ENCODE peak calls at places on chromosome 1, in four cellular contexts. E is breast epithelium, R is GM13976, C is GM12865. W is an unnamed sample.

GRCh38 chr1:217425528-217425927 is 205.4 kb downstream of the GPATCH2 start:
- DNase-seq in R (no peak), C (no peak), E (no peak), W (no peak)

GRCh38 chr1:92623187-92623778 is 136.6 kb upstream of the GFI1 start:
- DNase-seq in E (no peak), C (peak), R (no peak), W (no peak)

GRCh38 chr1:107047602-107048001 is 8.9 kb upstream of the PRMT6 start:
- DNase-seq in R (no peak), E (no peak), C (no peak), W (no peak)

GRCh38 chr1:64470670-64471217 is 815 bp downstream of the CACHD1 start:
- DNase-seq in C (peak), E (no peak), R (peak), W (peak)

GRCh38 chr1:150151291-150152181 is 1.8 kb downstream of the PLEKHO1 start:
- DNase-seq in C (peak), E (no peak), R (peak), W (no peak)

GRCh38 chr1:244836135-244836521 is 670 bp downstream of the COX20 start:
- DNase-seq in R (no peak), E (no peak), C (peak), W (peak)

GRCh38 chr1:60833173-60833572 is 249.2 kb upstream of the NFIA start:
- DNase-seq in E (no peak), C (no peak), R (no peak), W (peak)

GRCh38 chr1:214440219-214440965 is 111.0 kb downstream of the PTPN14 start:
- DNase-seq in R (no peak), E (no peak), C (no peak), W (no peak)

GRCh38 chr1:228415853-228416216 is 826 bp downstream of the TRIM17 start:
- DNase-seq in E (no peak), C (no peak), R (peak), W (no peak)

GRCh38 chr1:234726359-234726836 is 116.4 kb upstream of the IRF2BP2 start:
- DNase-seq in R (no peak), E (no peak), C (no peak), W (no peak)

GRCh38 chr1:47137178-47137577 is at the start of gene CYP4A22:
- DNase-seq in C (no peak), R (no peak), E (no peak), W (no peak)

GRCh38 chr1:99756598-99756997 is 9.8 kb downstream of the FRRS1 start:
- DNase-seq in R (no peak), E (no peak), C (no peak), W (no peak)

GRCh38 chr1:161193561-161194235 is 5.2 kb downstream of the ADAMTS4 start:
- DNase-seq in E (no peak), C (no peak), R (no peak), W (peak)
- TF ChIP-seq CTCF in E (no peak), C (no peak), R (no peak), W (peak)

DNA sequence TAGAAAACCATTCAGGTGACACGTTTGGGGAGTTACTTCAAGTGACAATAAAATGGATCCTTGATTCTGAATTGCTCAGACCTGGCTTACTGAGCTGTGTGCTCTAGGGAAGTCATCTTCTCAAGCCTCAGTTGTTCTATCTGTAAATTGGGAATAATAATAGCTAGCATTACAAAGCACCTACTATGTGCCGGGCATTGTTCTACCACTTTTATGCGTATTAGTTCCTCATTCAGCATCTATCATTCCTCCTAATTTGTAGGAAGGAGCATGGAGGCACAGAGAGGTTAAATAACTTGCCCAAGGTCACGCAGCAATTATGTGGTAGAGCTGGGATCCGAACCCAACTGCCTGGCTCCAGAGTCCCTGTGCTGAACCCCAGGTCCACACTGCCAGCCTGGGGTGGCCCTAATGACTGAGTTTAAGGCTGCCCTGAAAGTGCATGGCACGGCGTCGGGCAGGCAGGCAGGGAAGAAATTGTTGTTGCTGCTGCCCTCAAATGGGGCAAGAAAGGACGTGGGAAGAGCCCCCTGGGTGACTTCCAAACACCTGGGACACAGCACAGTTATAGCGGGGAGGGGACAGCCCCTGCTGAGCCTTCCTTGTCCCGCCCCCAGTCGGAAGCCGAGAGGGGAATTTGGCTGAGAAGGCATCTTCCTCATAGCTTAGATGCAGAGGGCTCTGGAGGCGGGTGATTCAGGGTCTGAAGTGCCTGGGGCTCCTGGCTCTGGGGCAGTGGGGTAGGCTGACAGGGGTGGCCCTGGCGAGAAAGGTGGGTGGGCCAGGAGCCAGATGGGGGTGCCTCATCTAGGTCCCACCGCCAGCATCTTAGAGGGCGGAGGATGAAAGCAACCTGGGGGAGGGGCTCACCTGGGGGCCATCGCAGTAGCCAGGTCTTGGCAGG is 86.5 kb upstream of the IFFO2 start:
- DNase-seq in C (no peak), E (peak), R (peak), W (peak)
- TF ChIP-seq CTCF in C (no peak), E (no peak), R (no peak), W (no peak)

GRCh38 chr1:87501738-87502137 is 173.1 kb downstream of the LMO4 start:
- DNase-seq in R (no peak), C (no peak), E (no peak), W (no peak)
- TF ChIP-seq CTCF in R (no peak), C (no peak), E (no peak), W (no peak)

DNA sequence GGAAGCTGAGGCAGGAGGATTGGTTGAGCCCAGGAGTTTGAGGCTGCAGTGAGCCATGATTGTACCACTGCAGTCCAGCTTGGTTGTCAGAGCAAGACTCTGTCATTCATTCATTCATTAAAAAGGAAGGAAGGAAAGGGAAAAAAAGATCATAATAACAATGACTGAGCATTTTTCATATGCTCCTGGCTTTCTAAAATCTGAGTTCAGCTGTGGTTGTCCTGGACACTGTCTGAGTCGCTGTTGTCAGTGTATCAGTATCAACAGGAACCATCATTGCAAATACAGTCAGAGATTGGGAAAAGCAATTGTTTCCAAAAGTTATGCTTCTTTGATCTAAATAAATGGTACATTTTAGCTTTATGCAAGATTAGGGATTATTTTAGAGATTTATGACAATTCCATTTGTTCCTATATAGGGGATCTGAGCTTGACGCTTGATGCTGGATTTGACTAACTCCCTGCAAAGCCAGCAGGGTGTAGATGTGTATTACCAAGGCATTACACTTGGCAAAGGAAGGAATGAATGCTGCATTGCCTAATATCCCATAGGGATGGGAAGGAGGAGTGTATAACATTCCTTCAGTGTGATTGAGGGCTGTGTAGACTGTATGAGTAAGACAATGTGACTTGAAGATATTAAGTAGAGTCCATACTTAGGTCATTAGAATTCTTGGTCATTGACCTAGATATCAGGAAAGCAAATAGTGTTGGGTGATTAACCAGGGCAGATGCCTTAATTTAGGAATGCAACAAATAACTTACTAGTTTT is 100.2 kb downstream of the DISP1 start:
- DNase-seq in E (no peak), C (no peak), R (no peak), W (no peak)
- TF ChIP-seq CTCF in E (no peak), C (no peak), R (no peak), W (no peak)

DNA sequence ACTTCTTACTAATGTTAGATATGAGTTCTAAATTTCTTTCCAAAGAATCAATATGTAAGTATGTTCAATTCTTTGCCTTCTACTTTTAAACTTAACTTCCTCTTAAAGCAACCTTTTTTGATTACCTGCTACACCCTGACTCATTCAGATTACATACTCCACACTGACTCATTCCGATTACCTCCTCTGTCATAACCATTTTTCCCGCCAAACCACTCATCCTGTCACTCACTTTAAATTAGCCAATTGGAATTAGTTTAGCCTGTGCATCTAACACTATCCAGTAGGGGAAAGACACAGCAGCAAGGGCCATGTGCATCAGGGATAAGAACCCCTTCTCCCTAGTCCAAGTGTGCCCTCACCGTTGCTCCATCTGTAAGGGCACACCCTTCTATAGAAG is 815.5 kb downstream of the BRINP3 start:
- DNase-seq in C (no peak), E (no peak), R (no peak), W (peak)
- TF ChIP-seq CTCF in C (no peak), E (no peak), R (no peak), W (no peak)

DNA sequence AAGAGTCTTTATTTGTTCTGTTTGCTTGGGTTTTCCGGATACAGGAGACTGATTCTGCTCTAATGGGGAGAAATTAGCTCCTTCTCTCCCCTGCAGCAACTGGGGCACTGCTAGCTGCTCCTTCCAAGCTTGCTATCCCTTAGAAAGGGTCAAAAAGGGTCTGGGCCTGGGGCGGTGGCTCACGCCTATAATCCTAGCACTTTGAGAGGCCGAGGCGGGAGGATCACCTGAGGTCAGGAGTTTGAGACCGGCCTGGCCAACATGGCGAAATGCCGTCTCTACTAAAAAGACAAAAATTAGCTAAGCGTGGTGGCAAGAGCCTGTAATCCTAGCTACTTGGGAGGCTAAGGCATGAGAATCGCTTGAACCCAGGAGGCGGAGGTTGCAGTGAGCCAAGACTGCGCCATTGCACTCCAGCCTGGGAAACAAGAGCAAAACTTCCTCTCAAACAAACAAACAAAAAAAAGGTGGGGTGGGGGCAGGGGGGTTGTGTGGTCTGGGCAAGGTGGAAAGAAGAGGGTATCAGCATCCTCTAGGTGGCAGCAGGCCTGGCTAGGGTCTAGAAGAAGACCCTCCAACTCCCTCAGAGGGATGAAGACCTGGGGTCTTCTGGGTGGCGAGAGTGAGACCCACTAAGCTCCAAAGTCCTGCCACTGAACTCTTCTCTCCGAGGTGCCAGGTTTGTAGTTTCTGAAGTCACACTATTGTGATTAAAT is 15.4 kb upstream of the TBX15 start:
- DNase-seq in E (no peak), C (no peak), R (no peak), W (no peak)
- TF ChIP-seq CTCF in E (no peak), C (no peak), R (no peak), W (no peak)